ENCODE peak calls at places on chromosome 11, in six cellular contexts. B is RWPE1, O is WTC11, Z is fibroblast of pulmonary artery, J is H9, H is ovary. A is an unnamed sample.

GRCh38 chr11:118870396-118871343 is 13.0 kb upstream of the CXCR5 start:
- DNase-seq in B (no peak), O (peak; percentile 25), Z (peak; percentile 42), J (no peak), H (peak; percentile 70), A (peak; percentile 10)

GRCh38 chr11:125201525-125202121 is 37.1 kb downstream of the PKNOX2 start:
- DNase-seq in B (no peak), O (no peak), Z (peak; percentile 27), J (no peak), H (peak; percentile 39), A (peak; percentile 20)

GRCh38 chr11:134731562-134731961 is 319.5 kb upstream of the B3GAT1 start:
- DNase-seq in B (no peak), O (peak; percentile 50), Z (no peak), J (peak; percentile 81), H (no peak), A (no peak)

GRCh38 chr11:47863189-47863892 is 15.2 kb upstream of the NUP160 start:
- DNase-seq in B (no peak), O (no peak), Z (peak; percentile 78), J (no peak), H (no peak), A (no peak)

GRCh38 chr11:66237867-66238266 is 30.6 kb upstream of the RAB1B start:
- DNase-seq in B (no peak), O (no peak), Z (no peak), J (no peak), H (no peak), A (no peak)

GRCh38 chr11:11192541-11192940 is 160.5 kb downstream of the CSNK2A3 start:
- DNase-seq in B (no peak), O (no peak), Z (no peak), J (no peak), H (no peak), A (no peak)

GRCh38 chr11:108616549-108616948 is 23.0 kb upstream of the EXPH5 start:
- DNase-seq in B (peak; percentile 95), O (no peak), Z (peak; percentile 92), J (no peak), H (no peak), A (peak; percentile 22)

GRCh38 chr11:100546714-100547113 is 140.4 kb upstream of the ARHGAP42 start:
- DNase-seq in B (peak; percentile 67), O (no peak), Z (peak; percentile 71), J (no peak), H (no peak), A (peak; percentile 61)

GRCh38 chr11:76542436-76542835 is 97.6 kb downstream of the EMSY start:
- DNase-seq in B (no peak), O (no peak), Z (no peak), J (no peak), H (no peak), A (no peak)

GRCh38 chr11:63489879-63490278 is 1.1 kb downstream of the PLAAT5 start:
- DNase-seq in B (no peak), O (peak; percentile 39), Z (peak; percentile 48), J (peak; percentile 64), H (no peak), A (no peak)

GRCh38 chr11:420054-420910 is 5.5 kb upstream of the SIGIRR start:
- DNase-seq in B (no peak), O (peak; percentile 60), Z (no peak), J (no peak), H (peak; percentile 15), A (no peak)

GRCh38 chr11:84691830-84692229 is 935.3 kb downstream of the DLG2 start:
- DNase-seq in B (no peak), O (no peak), Z (no peak), J (no peak), H (no peak), A (no peak)

GRCh38 chr11:27719575-27719925 is 19.3 kb upstream of the BDNF start:
- DNase-seq in B (no peak), O (no peak), Z (no peak), J (no peak), H (no peak), A (no peak)

GRCh38 chr11:83175815-83176214 is 17.7 kb upstream of the ANKRD42 start:
- DNase-seq in B (no peak), O (no peak), Z (no peak), J (no peak), H (no peak), A (no peak)

GRCh38 chr11:128421577-128421976 is 165.8 kb downstream of the ETS1 start:
- DNase-seq in B (no peak), O (no peak), Z (peak; percentile 77), J (no peak), H (no peak), A (no peak)

GRCh38 chr11:126146454-126147192 is 64.8 kb downstream of the RPUSD4 start:
- DNase-seq in B (no peak), O (peak; percentile 56), Z (no peak), J (peak; percentile 86), H (no peak), A (no peak)

GRCh38 chr11:58573451-58574104 is 2.1 kb downstream of the LPXN start:
- DNase-seq in B (peak; percentile 74), O (no peak), Z (peak; percentile 86), J (no peak), H (no peak), A (peak; percentile 66)

GRCh38 chr11:127345819-127346459 is 345.4 kb upstream of the KIRREL3 start:
- DNase-seq in B (peak; percentile 25), O (peak; percentile 48), Z (peak; percentile 37), J (peak; percentile 48), H (peak; percentile 11), A (peak; percentile 21)

GRCh38 chr11:66607126-66607834 is 9.2 kb upstream of the RBM14 start:
- DNase-seq in B (peak; percentile 27), O (no peak), Z (peak; percentile 86), J (no peak), H (peak; percentile 86), A (no peak)

GRCh38 chr11:31366795-31367194 is 2.7 kb downstream of the DCDC1 start:
- DNase-seq in B (no peak), O (no peak), Z (no peak), J (no peak), H (no peak), A (no peak)

GRCh38 chr11:76667271-76667818 is 3.2 kb downstream of the LRRC32 start:
- DNase-seq in B (no peak), O (no peak), Z (no peak), J (peak; percentile 22), H (no peak), A (no peak)

GRCh38 chr11:30990625-30991348 is 378.8 kb downstream of the DCDC1 start:
- DNase-seq in B (no peak), O (no peak), Z (no peak), J (no peak), H (no peak), A (no peak)

GRCh38 chr11:57567210-57567511 is 311 bp downstream of the UBE2L6 start:
- DNase-seq in B (peak; percentile 34), O (no peak), Z (peak; percentile 14), J (no peak), H (no peak), A (no peak)

GRCh38 chr11:57566035-57566504 is 1.4 kb downstream of the UBE2L6 start:
- DNase-seq in B (peak; percentile 33), O (no peak), Z (peak; percentile 44), J (no peak), H (no peak), A (peak; percentile 23)

GRCh38 chr11:57566564-57567209 is 785 bp downstream of the UBE2L6 start:
- DNase-seq in B (no peak), O (no peak), Z (no peak), J (no peak), H (no peak), A (no peak)

GRCh38 chr11:57567512-57568329 is at the start of gene UBE2L6:
- DNase-seq in B (peak; percentile 82), O (peak; percentile 91), Z (no peak), J (peak; percentile 53), H (peak; percentile 74), A (peak; percentile 63)

DNA sequence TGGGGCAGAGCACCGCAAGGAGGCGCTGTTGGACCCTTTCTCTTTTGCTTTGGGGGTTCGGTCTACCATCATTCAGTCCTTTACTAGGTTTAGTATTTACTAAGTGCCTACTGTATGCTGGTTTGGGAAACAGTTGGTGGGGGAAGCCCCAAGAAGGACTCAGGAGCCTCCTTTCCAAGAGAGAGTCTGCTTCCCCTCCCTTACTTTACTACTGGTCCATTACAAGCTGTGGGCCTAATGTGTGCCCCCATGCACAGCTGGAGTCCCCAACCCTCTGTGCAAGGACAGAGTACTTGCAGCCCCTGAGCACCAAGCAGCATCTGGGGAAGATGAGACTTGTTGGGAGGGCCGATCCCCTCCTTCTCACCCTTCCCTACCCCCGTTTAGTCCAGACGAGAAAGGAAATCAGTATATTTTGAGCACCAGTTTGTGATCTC is 876 bp upstream of the UBE2L6 start:
- DNase-seq in B (no peak), O (no peak), Z (peak; percentile 81), J (peak; percentile 83), H (peak; percentile 92), A (peak; percentile 85)
- TF ChIP-seq CTCF in B (peak; percentile 95), O (peak; percentile 97), Z (peak; percentile 88), J (peak; percentile 95), H (peak; percentile 89), A (no peak)

GRCh38 chr11:29019960-29020683 is 911.9 kb downstream of the METTL15 start:
- DNase-seq in B (peak; percentile 14), O (peak; percentile 19), Z (peak; percentile 68), J (peak; percentile 24), H (no peak), A (peak; percentile 38)
- TF ChIP-seq CTCF in B (no peak), O (peak; percentile 43), Z (peak; percentile 63), J (peak; percentile 71), H (no peak), A (peak; percentile 44)

GRCh38 chr11:68113986-68114385 is 7.2 kb downstream of the CHKA start:
- DNase-seq in B (no peak), O (no peak), Z (peak; percentile 27), J (peak; percentile 0), H (no peak), A (no peak)
- TF ChIP-seq CTCF in B (no peak), O (no peak), Z (no peak), J (no peak), H (no peak), A (no peak)

GRCh38 chr11:9947231-9947864 is 283.5 kb downstream of the SWAP70 start:
- DNase-seq in B (no peak), O (no peak), Z (no peak), J (no peak), H (no peak), A (no peak)

GRCh38 chr11:9955387-9955786 is 291.5 kb downstream of the SWAP70 start:
- DNase-seq in B (no peak), O (no peak), Z (no peak), J (no peak), H (no peak), A (no peak)

GRCh38 chr11:9953994-9954626 is 290.2 kb downstream of the SWAP70 start:
- DNase-seq in B (no peak), O (no peak), Z (peak; percentile 33), J (no peak), H (no peak), A (no peak)

GRCh38 chr11:9951714-9952275 is 287.9 kb downstream of the SWAP70 start:
- DNase-seq in B (no peak), O (no peak), Z (peak; percentile 42), J (no peak), H (no peak), A (no peak)

DNA sequence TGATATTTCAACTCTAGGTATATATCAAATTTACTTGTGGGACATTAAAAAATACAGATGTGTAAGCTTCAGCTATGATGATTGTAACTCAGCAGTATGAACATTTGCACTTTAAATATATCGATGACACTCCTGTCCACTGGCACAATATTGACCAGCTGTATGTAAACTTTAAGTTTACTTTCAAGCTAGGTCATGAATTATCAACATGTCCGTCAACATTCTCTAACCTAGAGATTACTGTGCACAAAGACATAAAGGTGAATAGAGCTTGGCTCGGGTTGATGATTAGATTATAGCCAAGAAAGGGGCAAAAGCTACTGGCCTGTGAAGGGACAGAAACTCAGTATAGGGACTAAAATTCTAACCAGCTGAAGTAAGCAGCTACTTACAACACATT is 286.6 kb downstream of the SWAP70 start:
- DNase-seq in B (no peak), O (no peak), Z (no peak), J (no peak), H (no peak), A (no peak)
- TF ChIP-seq CTCF in B (no peak), O (no peak), Z (no peak), J (no peak), H (no peak), A (no peak)